ENCODE peak calls at places on chromosomes 4 and X, in eight cellular contexts. W is mucosa of gallbladder; T is tibial artery; Q is EH; U is substantia nigra; P is naive thymus-derived CD8-positive, alpha-beta T cell; O is activated CD4-positive, CD25-positive, alpha-beta regulatory T cell; H is OCI-LY7. C is an unnamed sample.

GRCh38 chrX:96729053-96729452 is 44.4 kb downstream of the DIAPH2 start:
- DNase-seq in Q (no peak), W (no peak), H (no peak), P (no peak), U (no peak), T (no peak), O (no peak), C (no peak)

GRCh38 chr4:8517946-8518345 is 62.2 kb upstream of the GPR78 start:
- DNase-seq in H (no peak), P (no peak), O (no peak), W (no peak), Q (no peak), T (no peak), U (no peak), C (no peak)

GRCh38 chrX:118345045-118345400 is 883 bp upstream of the WDR44 start:
- DNase-seq in Q (no peak), T (no peak), W (no peak), U (no peak), H (no peak), P (no peak), O (no peak), C (no peak)

GRCh38 chr4:184553891-184554290 is 79.5 kb upstream of the IRF2 start:
- DNase-seq in T (no peak), P (no peak), Q (no peak), U (no peak), W (no peak), H (no peak), O (no peak), C (no peak)

GRCh38 chr4:136319789-136320470 is 1212.4 kb downstream of the PCDH18 start:
- DNase-seq in H (no peak), T (no peak), U (no peak), Q (no peak), W (no peak), P (no peak), O (no peak), C (no peak)

GRCh38 chr4:176137626-176138025 is 57.8 kb downstream of the SPATA4 start:
- DNase-seq in W (no peak), T (no peak), Q (peak), P (no peak), O (no peak), U (no peak), H (no peak), C (no peak)

GRCh38 chrX:111349098-111349497 is 62.9 kb downstream of the DCX start:
- DNase-seq in Q (no peak), U (no peak), H (no peak), O (no peak), W (no peak), P (no peak), T (no peak), C (no peak)

GRCh38 chr4:178275671-178276360 is 833.6 kb upstream of the AGA start:
- DNase-seq in U (no peak), T (no peak), O (no peak), P (no peak), H (no peak), W (no peak), Q (no peak), C (no peak)

GRCh38 chr4:139330283-139330682 is 28.0 kb upstream of the NDUFC1 start:
- DNase-seq in O (no peak), T (no peak), H (no peak), P (no peak), W (no peak), U (no peak), Q (no peak), C (no peak)

GRCh38 chr4:177064724-177065394 is 244.8 kb upstream of the NEIL3 start:
- DNase-seq in Q (no peak), T (no peak), W (no peak), O (no peak), U (no peak), H (no peak), P (no peak), C (no peak)

GRCh38 chrX:64206556-64207162 is 1.2 kb upstream of the AMER1 start:
- DNase-seq in H (peak), P (no peak), U (no peak), Q (peak), W (no peak), T (no peak), O (no peak), C (peak)

GRCh38 chrX:47482065-47482511 is 934 bp downstream of the ZNF41 start:
- DNase-seq in W (no peak), T (no peak), U (no peak), O (no peak), Q (no peak), P (no peak), H (no peak), C (peak)

GRCh38 chr4:100177126-100177525 is 13.1 kb downstream of the DDIT4L start:
- DNase-seq in Q (no peak), U (no peak), T (no peak), W (no peak), O (no peak), H (no peak), P (no peak), C (no peak)

GRCh38 chr4:169385356-169385755 is 114.6 kb upstream of the SH3RF1 start:
- DNase-seq in U (no peak), T (no peak), Q (peak), H (no peak), W (no peak), O (no peak), P (no peak), C (no peak)

GRCh38 chrX:33339219-33339618 is 127.9 kb upstream of the DMD start:
- DNase-seq in Q (no peak), U (no peak), O (no peak), P (no peak), H (no peak), W (no peak), T (no peak), C (no peak)

GRCh38 chrX:109848451-109849050 is 115.5 kb upstream of the ACSL4 start:
- DNase-seq in Q (peak), T (no peak), U (no peak), H (no peak), P (no peak), O (no peak), W (no peak), C (no peak)

GRCh38 chr4:71713611-71714203 is 70.2 kb downstream of the GC start:
- DNase-seq in O (no peak), T (no peak), U (no peak), Q (peak), H (peak), W (no peak), P (no peak), C (no peak)

GRCh38 chrX:41604154-41604553 is 84.6 kb upstream of the GPR34 start:
- DNase-seq in Q (no peak), O (no peak), W (no peak), H (no peak), P (no peak), T (no peak), U (no peak), C (no peak)

GRCh38 chr4:123588631-123589223 is 192.1 kb downstream of the SPRY1 start:
- DNase-seq in P (no peak), U (no peak), W (peak), Q (peak), O (no peak), T (peak), H (no peak), C (no peak)

GRCh38 chr4:7649741-7650531 is 215.2 kb upstream of the PSAPL1 start:
- DNase-seq in W (peak), P (no peak), T (no peak), Q (peak), O (peak), H (peak), U (no peak), C (peak)

GRCh38 chr4:11489449-11490083 is 60.9 kb upstream of the HS3ST1 start:
- DNase-seq in T (no peak), O (no peak), H (no peak), W (no peak), P (no peak), U (no peak), Q (no peak), C (no peak)

GRCh38 chrX:43467608-43468234 is 188.4 kb upstream of the MAOA start:
- DNase-seq in U (no peak), O (no peak), W (no peak), T (no peak), P (no peak), H (no peak), Q (no peak), C (no peak)

C was measured in sigmoid colon.